ENCODE peak calls at places on chromosomes 6 and 20, in nine cellular contexts. Y is neural progenitor cell; T is hepatocyte; D is brain microvascular endothelial cell; I is NT2/D1; X is CD4-positive, alpha-beta memory T cell; Q is PC-9; W is A673; U is stomach. F is an unnamed sample. For H3K36me3 and H3K27me3, the result is how much of the 10 kb centered on the place peaks cover.

GRCh38 chr6:80658926-80659325 is 552.5 kb downstream of the BCKDHB start:
- DNase-seq in Y (no peak), T (no peak), D (no peak), I (no peak), X (no peak), Q (no peak), W (no peak), U (no peak), F (no peak)

GRCh38 chr6:40425192-40425919 is 161.8 kb downstream of the LRFN2 start:
- DNase-seq in Y (no peak), T (peak), D (no peak), I (no peak), X (no peak), Q (no peak), W (peak), U (peak), F (no peak)

GRCh38 chr6:1872649-1873131 is 263.0 kb downstream of the FOXC1 start:
- DNase-seq in Y (peak), T (peak), D (peak), I (no peak), X (no peak), Q (no peak), W (peak), U (no peak), F (no peak)

GRCh38 chr6:91299544-91300491 is 712.9 kb upstream of the MAP3K7 start:
- DNase-seq in Y (peak), T (peak), D (peak), I (peak), X (no peak), Q (no peak), W (peak), U (no peak), F (no peak)

GRCh38 chr6:148415511-148416286 is 73.1 kb downstream of the SASH1 start:
- DNase-seq in Y (no peak), T (no peak), D (no peak), I (no peak), X (no peak), Q (no peak), W (no peak), U (no peak), F (no peak)

GRCh38 chr6:47202638-47203037 is 107.1 kb downstream of the TNFRSF21 start:
- DNase-seq in Y (no peak), T (no peak), D (no peak), I (no peak), X (no peak), Q (no peak), W (no peak), U (no peak), F (no peak)

GRCh38 chr20:46010491-46011405 is 2.0 kb downstream of the MMP9 start:
- DNase-seq in Y (peak), T (no peak), D (no peak), I (no peak), X (peak), Q (no peak), W (no peak), U (no peak), F (no peak)

GRCh38 chr20:51955756-51956155 is 153.4 kb upstream of the SALL4 start:
- DNase-seq in Y (no peak), T (no peak), D (no peak), I (no peak), X (no peak), Q (no peak), W (no peak), U (no peak), F (no peak)

GRCh38 chr20:57760698-57761412 is 51.0 kb upstream of the PMEPA1 start:
- DNase-seq in Y (no peak), T (no peak), D (no peak), I (no peak), X (no peak), Q (no peak), W (no peak), U (no peak), F (peak)

GRCh38 chr20:17972121-17972520 is 3.3 kb downstream of the MGME1 start:
- DNase-seq in Y (no peak), T (no peak), D (no peak), I (no peak), X (no peak), Q (no peak), W (no peak), U (no peak), F (no peak)

GRCh38 chr6:56840467-56841371 is 114.2 kb upstream of the BEND6 start:
- DNase-seq in Y (no peak), T (peak), D (peak), I (no peak), X (no peak), Q (peak), W (peak), U (no peak), F (no peak)

GRCh38 chr6:118485601-118486550 is 62.2 kb upstream of the PLN start:
- DNase-seq in Y (no peak), T (no peak), D (no peak), I (no peak), X (no peak), Q (no peak), W (no peak), U (no peak), F (no peak)

GRCh38 chr6:11494786-11495564 is 42.6 kb upstream of the TMEM170B start:
- DNase-seq in Y (no peak), T (no peak), D (peak), I (no peak), X (no peak), Q (no peak), W (no peak), U (no peak), F (no peak)

GRCh38 chr20:31923388-31924271 is 28.2 kb downstream of the PDRG1 start:
- DNase-seq in Y (peak), T (no peak), D (no peak), I (no peak), X (no peak), Q (no peak), W (peak), U (no peak), F (no peak)

GRCh38 chr6:80642452-80642851 is 536.0 kb downstream of the BCKDHB start:
- DNase-seq in Y (no peak), T (no peak), D (no peak), I (no peak), X (no peak), Q (no peak), W (no peak), U (no peak), F (no peak)

GRCh38 chr6:164005312-164005711 is 590.8 kb downstream of the QKI start:
- DNase-seq in Y (no peak), T (no peak), D (no peak), I (no peak), X (no peak), Q (no peak), W (no peak), U (no peak), F (no peak)

GRCh38 chr6:169536446-169537170 is 165.2 kb downstream of the WDR27 start:
- DNase-seq in Y (no peak), T (no peak), D (peak), I (no peak), X (no peak), Q (no peak), W (no peak), U (no peak), F (no peak)

GRCh38 chr20:53354314-53354713 is 239.3 kb downstream of the ZNF217 start:
- DNase-seq in Y (no peak), T (no peak), D (no peak), I (no peak), X (no peak), Q (no peak), W (no peak), U (no peak), F (no peak)

GRCh38 chr6:35897036-35897435 is 23.9 kb downstream of the SRPK1 start:
- DNase-seq in Y (no peak), T (no peak), D (no peak), I (no peak), X (no peak), Q (no peak), W (no peak), U (no peak), F (no peak)

GRCh38 chr20:50216543-50217206 is 26.0 kb downstream of the CEBPB start:
- DNase-seq in Y (peak), T (peak), D (no peak), I (no peak), X (no peak), Q (no peak), W (no peak), U (no peak), F (peak)

GRCh38 chr20:14498809-14499208 is 161.4 kb upstream of the FLRT3 start:
- DNase-seq in Y (peak), T (peak), D (no peak), I (no peak), X (no peak), Q (no peak), W (no peak), U (no peak), F (no peak)

GRCh38 chr6:34437644-34437970 is 11.7 kb upstream of the RPS10 start:
- DNase-seq in Y (no peak), T (no peak), D (no peak), I (no peak), X (no peak), Q (peak), W (no peak), U (no peak), F (no peak)
- H3K36me3 ChIP-seq in Y (under half), T (under half), D (under half), I (under half), X (under half), Q (under half), W (under half), U (under half), F (under half)

DNA sequence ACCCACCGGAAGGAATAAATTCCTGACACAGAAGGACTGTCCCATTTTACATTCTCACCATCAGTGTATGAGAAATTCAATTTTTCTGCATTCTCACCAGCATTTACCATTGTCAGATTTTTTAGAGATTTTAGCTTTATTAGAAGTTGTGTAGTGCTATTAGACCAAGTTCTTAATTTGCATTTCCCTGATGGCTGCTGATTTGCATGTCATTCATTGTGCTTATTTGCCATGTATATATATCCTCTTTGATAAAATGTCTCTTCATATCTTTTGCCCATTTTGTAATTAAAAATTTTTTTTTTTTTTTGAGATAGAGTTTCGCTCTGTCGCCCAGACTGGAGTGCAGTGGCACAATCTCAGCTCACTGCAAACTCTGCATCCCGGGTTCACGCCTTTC is 9.8 kb upstream of the HLA-DRB5 start:
- DNase-seq in Y (no peak), T (no peak), D (no peak), I (no peak), X (no peak), Q (no peak), W (no peak), U (no peak), F (no peak)
- H3K27me3 ChIP-seq in Y (under half), T (under half), D (under half), I (under half), X (under half), Q (under half), W (under half), U (under half), F (under half)

DNA sequence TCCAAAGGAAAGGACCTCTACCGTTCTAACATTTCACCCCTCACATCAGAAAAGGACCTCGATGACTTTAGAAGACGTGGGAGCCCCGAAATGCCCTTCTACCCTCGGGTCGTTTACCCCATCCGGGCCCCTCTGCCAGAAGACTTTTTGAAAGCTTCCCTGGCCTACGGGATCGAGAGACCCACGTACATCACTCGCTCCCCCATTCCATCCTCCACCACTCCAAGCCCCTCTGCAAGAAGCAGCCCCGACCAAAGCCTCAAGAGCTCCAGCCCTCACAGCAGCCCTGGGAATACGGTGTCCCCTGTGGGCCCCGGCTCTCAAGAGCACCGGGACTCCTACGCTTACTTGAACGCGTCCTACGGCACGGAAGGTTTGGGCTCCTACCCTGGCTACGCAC is 18.8 kb downstream of the PRDM1 start:
- DNase-seq in Y (no peak), T (no peak), D (no peak), I (no peak), X (no peak), Q (peak), W (no peak), U (no peak), F (no peak)
- H3K36me3 ChIP-seq in Y (under half), T (under half), D (under half), I (under half), X (under half), Q (under half), W (under half), U (under half), F (under half)

GRCh38 chr20:36336838-36337478 is 30.8 kb downstream of the DLGAP4 start:
- DNase-seq in Y (no peak), T (no peak), D (no peak), I (no peak), X (no peak), Q (no peak), W (no peak), U (no peak), F (no peak)
- H3K27me3 ChIP-seq in Y (under half), T (under half), D (under half), I (under half), X (under half), Q (under half), W (under half), U (under half), F (under half)

GRCh38 chr6:159683722-159684304 is 9.2 kb downstream of the SOD2 start:
- DNase-seq in Y (no peak), T (no peak), D (no peak), I (no peak), X (no peak), Q (no peak), W (no peak), U (no peak), F (no peak)
- H3K36me3 ChIP-seq in Y (under half), T (under half), D (under half), I (under half), X (under half), Q (under half), W (under half), U (half or more), F (half or more)

DNA sequence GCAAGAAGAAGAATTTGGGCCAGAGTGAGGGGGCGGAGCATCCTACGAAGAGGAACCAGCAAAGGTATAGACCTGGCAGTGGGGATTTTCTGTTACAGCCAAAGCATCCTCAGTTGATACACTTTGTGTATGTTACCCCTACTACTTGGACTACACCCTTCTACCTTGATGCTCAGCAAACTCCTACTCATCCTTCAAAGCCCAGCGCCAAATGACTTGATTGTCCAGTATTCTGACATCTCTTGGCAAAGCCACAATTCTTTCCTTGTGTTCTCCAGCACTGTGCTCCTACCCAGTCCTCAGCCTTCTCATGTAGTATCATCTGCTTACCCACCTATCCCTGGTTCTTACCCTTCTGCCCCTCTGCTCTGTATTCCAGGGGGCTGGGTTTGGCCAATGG is 21.7 kb upstream of the CTNNBL1 start:
- DNase-seq in Y (no peak), T (no peak), D (no peak), I (no peak), X (no peak), Q (no peak), W (no peak), U (no peak), F (no peak)
- H3K27me3 ChIP-seq in Y (under half), T (under half), D (under half), I (under half), X (under half), Q (under half), W (under half), U (under half), F (under half)

GRCh38 chr6:43681303-43681702 is 6.3 kb downstream of the MRPS18A start:
- DNase-seq in Y (no peak), T (no peak), D (no peak), I (no peak), X (no peak), Q (no peak), W (no peak), U (no peak), F (no peak)
- H3K36me3 ChIP-seq in Y (under half), T (under half), D (under half), I (half or more), X (half or more), Q (under half), W (under half), U (half or more), F (under half)

GRCh38 chr20:1296117-1296610 is 30.1 kb downstream of the SNPH start:
- DNase-seq in Y (no peak), T (no peak), D (no peak), I (no peak), X (no peak), Q (no peak), W (no peak), U (no peak), F (no peak)

GRCh38 chr20:1298888-1299511 is 29.9 kb downstream of the SDCBP2 start:
- DNase-seq in Y (no peak), T (no peak), D (no peak), I (no peak), X (no peak), Q (no peak), W (no peak), U (no peak), F (peak)

GRCh38 chr20:1298166-1298565 is 30.8 kb downstream of the SDCBP2 start:
- DNase-seq in Y (no peak), T (no peak), D (no peak), I (no peak), X (no peak), Q (no peak), W (no peak), U (no peak), F (peak)

GRCh38 chr20:1296922-1297321 is 30.8 kb downstream of the SNPH start:
- DNase-seq in Y (no peak), T (no peak), D (no peak), I (no peak), X (no peak), Q (no peak), W (no peak), U (no peak), F (peak)

GRCh38 chr20:1297486-1297885 is 31.4 kb downstream of the SNPH start:
- DNase-seq in Y (no peak), T (no peak), D (no peak), I (no peak), X (no peak), Q (no peak), W (no peak), U (no peak), F (no peak)
- H3K27me3 ChIP-seq in Y (under half), T (under half), D (under half), I (under half), X (under half), Q (under half), W (under half), U (under half), F (under half)

DNA sequence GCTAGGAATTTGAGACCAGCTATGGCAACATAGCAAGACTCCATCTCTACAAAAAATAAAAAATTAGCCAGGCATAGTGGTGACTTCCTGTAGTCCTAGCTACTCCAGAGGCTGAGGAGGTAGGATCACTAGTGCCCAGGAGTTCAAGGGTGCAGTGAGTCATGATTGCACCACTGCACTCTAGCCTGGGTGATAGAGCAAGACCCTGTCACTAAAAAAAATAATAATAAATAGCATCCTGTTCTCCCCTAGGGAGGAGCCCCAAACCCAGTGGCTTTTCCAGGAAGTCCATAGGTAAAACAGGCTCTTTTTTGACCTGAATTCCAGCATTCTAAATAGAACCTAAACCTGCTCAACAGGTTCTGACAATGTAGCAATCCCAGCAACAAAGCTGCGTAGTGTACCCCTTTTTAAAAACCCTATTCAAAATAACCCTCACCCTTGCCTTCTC is 192.0 kb downstream of the ALDH8A1 start:
- DNase-seq in Y (no peak), T (peak), D (no peak), I (no peak), X (no peak), Q (peak), W (no peak), U (no peak), F (no peak)
- H3K36me3 ChIP-seq in Y (under half), T (under half), D (under half), I (under half), X (under half), Q (under half), W (under half), U (under half), F (under half)